ENCODE peak calls at places on chromosome 18, in ten cellular contexts. V is NCI-H2029 treated with DMSO at 0.1 percent for 48 hours; C is activated effector memory CD4-positive, alpha-beta T cell treated with Interleukin-2 at 50 U/mL for 16 hours; I is AML-193; Z is HFFc6; J is mesendoderm; F is T follicular helper cell; X is aorta; R is caudate nucleus; E is lower lobe of right lung. G is an unnamed sample.

GRCh38 chr18:54607213-54607934 is 16.3 kb downstream of the DYNAP start:
- DNase-seq in V (peak), C (no peak), I (peak), Z (no peak), J (peak), F (no peak), X (no peak), R (no peak), E (no peak), G (no peak)

GRCh38 chr18:57737661-57738060 is 65.5 kb downstream of the ATP8B1 start:
- DNase-seq in V (no peak), C (no peak), I (peak), Z (peak), J (no peak), F (no peak), X (peak), R (peak), E (peak), G (peak)

GRCh38 chr18:60649107-60649506 is 276.5 kb upstream of the MC4R start:
- DNase-seq in V (peak), C (no peak), I (no peak), Z (no peak), J (no peak), F (no peak), X (no peak), R (peak), E (no peak), G (no peak)

GRCh38 chr18:12922266-12922665 is 25.5 kb upstream of the SEH1L start:
- DNase-seq in V (no peak), C (no peak), I (no peak), Z (no peak), J (no peak), F (no peak), X (no peak), R (no peak), E (no peak), G (no peak)

GRCh38 chr18:13006731-13007550 is 15.8 kb downstream of the CEP192 start:
- DNase-seq in V (no peak), C (no peak), I (no peak), Z (no peak), J (no peak), F (no peak), X (no peak), R (no peak), E (no peak), G (no peak)

GRCh38 chr18:43970656-43971055 is 693.4 kb upstream of the SYT4 start:
- DNase-seq in V (no peak), C (no peak), I (no peak), Z (no peak), J (peak), F (no peak), X (no peak), R (no peak), E (no peak), G (no peak)

GRCh38 chr18:21599585-21600525 is 649 bp downstream of the ESCO1 start:
- DNase-seq in V (no peak), C (no peak), I (peak), Z (no peak), J (peak), F (no peak), X (peak), R (no peak), E (peak), G (peak)

GRCh38 chr18:61589724-61590065 is 256.5 kb downstream of the CDH20 start:
- DNase-seq in V (no peak), C (no peak), I (no peak), Z (peak), J (no peak), F (no peak), X (no peak), R (no peak), E (no peak), G (no peak)

GRCh38 chr18:2331496-2331895 is 239.8 kb downstream of the METTL4 start:
- DNase-seq in V (no peak), C (no peak), I (no peak), Z (no peak), J (no peak), F (no peak), X (no peak), R (no peak), E (no peak), G (no peak)

GRCh38 chr18:55586841-55587240 is 1.2 kb downstream of the TCF4 start:
- DNase-seq in V (no peak), C (no peak), I (no peak), Z (no peak), J (peak), F (no peak), X (no peak), R (peak), E (no peak), G (no peak)

GRCh38 chr18:55179460-55180195 is 220.4 kb upstream of the CCDC68 start:
- DNase-seq in V (no peak), C (no peak), I (no peak), Z (no peak), J (no peak), F (no peak), X (no peak), R (no peak), E (no peak), G (no peak)

GRCh38 chr18:11002277-11002676 is 147.1 kb downstream of the PIEZO2 start:
- DNase-seq in V (no peak), C (no peak), I (no peak), Z (no peak), J (peak), F (no peak), X (no peak), R (no peak), E (no peak), G (no peak)

GRCh38 chr18:8820701-8821465 is 115.5 kb downstream of the MTCL1 start:
- DNase-seq in V (no peak), C (no peak), I (no peak), Z (no peak), J (no peak), F (no peak), X (no peak), R (no peak), E (no peak), G (no peak)

GRCh38 chr18:79778291-79778791 is 19.4 kb upstream of the KCNG2 start:
- DNase-seq in V (no peak), C (no peak), I (no peak), Z (no peak), J (no peak), F (no peak), X (peak), R (no peak), E (no peak), G (no peak)

GRCh38 chr18:21740474-21740723 is 193 bp upstream of the MIB1 start:
- DNase-seq in V (no peak), C (peak), I (peak), Z (peak), J (no peak), F (peak), X (peak), R (no peak), E (peak), G (peak)

GRCh38 chr18:61851940-61852451 is 40.8 kb downstream of the RNF152 start:
- DNase-seq in V (no peak), C (no peak), I (no peak), Z (peak), J (no peak), F (no peak), X (peak), R (no peak), E (no peak), G (no peak)

GRCh38 chr18:76451475-76452331 is 43.3 kb downstream of the ZNF516 start:
- DNase-seq in V (peak), C (no peak), I (no peak), Z (no peak), J (no peak), F (no peak), X (peak), R (no peak), E (peak), G (no peak)

GRCh38 chr18:27839141-27839540 is 337.8 kb downstream of the CDH2 start:
- DNase-seq in V (no peak), C (no peak), I (no peak), Z (peak), J (peak), F (no peak), X (no peak), R (no peak), E (no peak), G (no peak)

G was measured in occipital lobe.